ENCODE peak calls at places on chromosomes 13 and 19, in ten cellular contexts. One of them, this sample, is unnamed.

GRCh38 chr13:72798817-72799216 is 16.9 kb downstream of the PIBF1 start:
- DNase-seq in CD8-positive, alpha-beta T cell: no peak
- DNase-seq in progenitor cell of endocrine pancreas: no peak
- DNase-seq in T follicular helper cell: no peak
- DNase-seq in OCI-LY7: no peak
- DNase-seq in COR-L47: no peak
- DNase-seq in K562: no peak
- DNase-seq in body of pancreas: no peak
- DNase-seq in A673: no peak
- DNase-seq in DMS153: no peak
- DNase-seq in this sample: no peak

GRCh38 chr13:46687810-46688209 is 109.2 kb downstream of the ESD start:
- DNase-seq in K562: no peak
- DNase-seq in body of pancreas: peak
- DNase-seq in OCI-LY7: no peak
- DNase-seq in T follicular helper cell: no peak
- DNase-seq in DMS153: peak
- DNase-seq in COR-L47: peak
- DNase-seq in progenitor cell of endocrine pancreas: no peak
- DNase-seq in A673: peak
- DNase-seq in CD8-positive, alpha-beta T cell: no peak
- DNase-seq in this sample: no peak

GRCh38 chr13:51773515-51773914 is 30.4 kb downstream of the DHRS12 start:
- DNase-seq in CD8-positive, alpha-beta T cell: no peak
- DNase-seq in DMS153: no peak
- DNase-seq in K562: no peak
- DNase-seq in A673: no peak
- DNase-seq in OCI-LY7: no peak
- DNase-seq in COR-L47: no peak
- DNase-seq in progenitor cell of endocrine pancreas: no peak
- DNase-seq in T follicular helper cell: no peak
- DNase-seq in body of pancreas: no peak
- DNase-seq in this sample: no peak

GRCh38 chr19:37078717-37079032 is 442 bp downstream of the ZNF420 start:
- DNase-seq in COR-L47: no peak
- DNase-seq in CD8-positive, alpha-beta T cell: no peak
- DNase-seq in A673: no peak
- DNase-seq in progenitor cell of endocrine pancreas: no peak
- DNase-seq in K562: no peak
- DNase-seq in body of pancreas: no peak
- DNase-seq in DMS153: no peak
- DNase-seq in OCI-LY7: no peak
- DNase-seq in T follicular helper cell: no peak
- DNase-seq in this sample: no peak

GRCh38 chr19:18013621-18014111 is 5.7 kb downstream of the ARRDC2 start:
- DNase-seq in body of pancreas: no peak
- DNase-seq in T follicular helper cell: no peak
- DNase-seq in COR-L47: no peak
- DNase-seq in DMS153: no peak
- DNase-seq in A673: no peak
- DNase-seq in CD8-positive, alpha-beta T cell: no peak
- DNase-seq in K562: peak
- DNase-seq in progenitor cell of endocrine pancreas: no peak
- DNase-seq in OCI-LY7: no peak
- DNase-seq in this sample: no peak

GRCh38 chr19:19662866-19663291 is 597 bp downstream of the ATP13A1 start:
- DNase-seq in COR-L47: no peak
- DNase-seq in progenitor cell of endocrine pancreas: no peak
- DNase-seq in K562: no peak
- DNase-seq in CD8-positive, alpha-beta T cell: no peak
- DNase-seq in DMS153: no peak
- DNase-seq in OCI-LY7: no peak
- DNase-seq in T follicular helper cell: no peak
- DNase-seq in body of pancreas: no peak
- DNase-seq in A673: no peak
- DNase-seq in this sample: no peak

GRCh38 chr19:37999309-38000213 is 92.6 kb downstream of the SIPA1L3 start:
- DNase-seq in CD8-positive, alpha-beta T cell: no peak
- DNase-seq in K562: no peak
- DNase-seq in DMS153: no peak
- DNase-seq in COR-L47: no peak
- DNase-seq in OCI-LY7: no peak
- DNase-seq in progenitor cell of endocrine pancreas: no peak
- DNase-seq in A673: no peak
- DNase-seq in body of pancreas: no peak
- DNase-seq in T follicular helper cell: no peak
- DNase-seq in this sample: no peak

GRCh38 chr19:55247621-55248099 is 11.2 kb downstream of the PPP6R1 start:
- DNase-seq in DMS153: peak
- DNase-seq in progenitor cell of endocrine pancreas: no peak
- DNase-seq in A673: no peak
- DNase-seq in OCI-LY7: no peak
- DNase-seq in body of pancreas: no peak
- DNase-seq in COR-L47: no peak
- DNase-seq in T follicular helper cell: no peak
- DNase-seq in CD8-positive, alpha-beta T cell: no peak
- DNase-seq in K562: no peak
- DNase-seq in this sample: no peak

GRCh38 chr19:13104848-13105646 is 2.4 kb upstream of the LYL1 start:
- DNase-seq in CD8-positive, alpha-beta T cell: peak
- DNase-seq in progenitor cell of endocrine pancreas: no peak
- DNase-seq in A673: no peak
- DNase-seq in DMS153: no peak
- DNase-seq in K562: no peak
- DNase-seq in OCI-LY7: peak
- DNase-seq in COR-L47: no peak
- DNase-seq in T follicular helper cell: no peak
- DNase-seq in body of pancreas: no peak
- DNase-seq in this sample: no peak

GRCh38 chr19:46428278-46429141 is at the start of gene PNMA8C:
- DNase-seq in A673: no peak
- DNase-seq in COR-L47: peak
- DNase-seq in body of pancreas: peak
- DNase-seq in progenitor cell of endocrine pancreas: peak
- DNase-seq in DMS153: peak
- DNase-seq in OCI-LY7: peak
- DNase-seq in CD8-positive, alpha-beta T cell: peak
- DNase-seq in T follicular helper cell: no peak
- DNase-seq in K562: peak
- DNase-seq in this sample: peak

GRCh38 chr13:26811636-26812035 is 51.0 kb upstream of the GPR12 start:
- DNase-seq in A673: no peak
- DNase-seq in T follicular helper cell: no peak
- DNase-seq in body of pancreas: no peak
- DNase-seq in OCI-LY7: no peak
- DNase-seq in progenitor cell of endocrine pancreas: no peak
- DNase-seq in CD8-positive, alpha-beta T cell: no peak
- DNase-seq in DMS153: no peak
- DNase-seq in K562: no peak
- DNase-seq in COR-L47: no peak
- DNase-seq in this sample: no peak

GRCh38 chr13:113064534-113065405 is 40.8 kb upstream of the F7 start:
- DNase-seq in OCI-LY7: no peak
- DNase-seq in progenitor cell of endocrine pancreas: no peak
- DNase-seq in T follicular helper cell: no peak
- DNase-seq in CD8-positive, alpha-beta T cell: no peak
- DNase-seq in K562: peak
- DNase-seq in COR-L47: no peak
- DNase-seq in A673: peak
- DNase-seq in DMS153: no peak
- DNase-seq in body of pancreas: no peak
- DNase-seq in this sample: no peak

GRCh38 chr13:84668637-84669036 is 786.4 kb upstream of the SLITRK1 start:
- DNase-seq in OCI-LY7: no peak
- DNase-seq in CD8-positive, alpha-beta T cell: no peak
- DNase-seq in body of pancreas: no peak
- DNase-seq in DMS153: no peak
- DNase-seq in progenitor cell of endocrine pancreas: no peak
- DNase-seq in COR-L47: peak
- DNase-seq in T follicular helper cell: no peak
- DNase-seq in A673: no peak
- DNase-seq in K562: no peak
- DNase-seq in this sample: no peak

GRCh38 chr19:38793186-38793585 is 4.2 kb downstream of the LGALS7B start:
- DNase-seq in COR-L47: no peak
- DNase-seq in OCI-LY7: no peak
- DNase-seq in A673: peak
- DNase-seq in T follicular helper cell: no peak
- DNase-seq in DMS153: no peak
- DNase-seq in progenitor cell of endocrine pancreas: no peak
- DNase-seq in CD8-positive, alpha-beta T cell: no peak
- DNase-seq in K562: no peak
- DNase-seq in body of pancreas: no peak
- DNase-seq in this sample: no peak

GRCh38 chr13:102359264-102359663 is 42.6 kb downstream of the FGF14 start:
- DNase-seq in OCI-LY7: no peak
- DNase-seq in CD8-positive, alpha-beta T cell: no peak
- DNase-seq in progenitor cell of endocrine pancreas: no peak
- DNase-seq in COR-L47: no peak
- DNase-seq in A673: no peak
- DNase-seq in T follicular helper cell: no peak
- DNase-seq in body of pancreas: no peak
- DNase-seq in K562: no peak
- DNase-seq in DMS153: no peak
- DNase-seq in this sample: no peak

GRCh38 chr19:9727644-9728043 is 40.9 kb downstream of the ZNF846 start:
- DNase-seq in OCI-LY7: no peak
- DNase-seq in body of pancreas: no peak
- DNase-seq in progenitor cell of endocrine pancreas: no peak
- DNase-seq in A673: peak
- DNase-seq in DMS153: no peak
- DNase-seq in T follicular helper cell: no peak
- DNase-seq in CD8-positive, alpha-beta T cell: no peak
- DNase-seq in COR-L47: no peak
- DNase-seq in K562: no peak
- DNase-seq in this sample: no peak

GRCh38 chr13:28451482-28452217 is 43.3 kb downstream of the FLT1 start:
- DNase-seq in body of pancreas: no peak
- DNase-seq in CD8-positive, alpha-beta T cell: no peak
- DNase-seq in A673: no peak
- DNase-seq in COR-L47: no peak
- DNase-seq in progenitor cell of endocrine pancreas: no peak
- DNase-seq in K562: peak
- DNase-seq in T follicular helper cell: no peak
- DNase-seq in OCI-LY7: no peak
- DNase-seq in DMS153: no peak
- DNase-seq in this sample: no peak

GRCh38 chr19:38277549-38277948 is 13.2 kb downstream of the SPINT2 start:
- DNase-seq in COR-L47: no peak
- DNase-seq in body of pancreas: no peak
- DNase-seq in progenitor cell of endocrine pancreas: no peak
- DNase-seq in K562: no peak
- DNase-seq in CD8-positive, alpha-beta T cell: no peak
- DNase-seq in A673: no peak
- DNase-seq in T follicular helper cell: no peak
- DNase-seq in OCI-LY7: no peak
- DNase-seq in DMS153: no peak
- DNase-seq in this sample: no peak

GRCh38 chr13:113645329-113645728 is 12.7 kb downstream of the ATP4B start:
- DNase-seq in T follicular helper cell: no peak
- DNase-seq in DMS153: no peak
- DNase-seq in progenitor cell of endocrine pancreas: no peak
- DNase-seq in body of pancreas: peak
- DNase-seq in CD8-positive, alpha-beta T cell: no peak
- DNase-seq in COR-L47: no peak
- DNase-seq in K562: no peak
- DNase-seq in OCI-LY7: no peak
- DNase-seq in A673: no peak
- DNase-seq in this sample: no peak

GRCh38 chr19:47253467-47253881 is 2.9 kb upstream of the CCDC9 start:
- DNase-seq in CD8-positive, alpha-beta T cell: no peak
- DNase-seq in A673: peak
- DNase-seq in K562: no peak
- DNase-seq in DMS153: no peak
- DNase-seq in OCI-LY7: no peak
- DNase-seq in progenitor cell of endocrine pancreas: no peak
- DNase-seq in T follicular helper cell: no peak
- DNase-seq in body of pancreas: no peak
- DNase-seq in COR-L47: no peak
- DNase-seq in this sample: no peak

This sample was measured in T-helper 22 cell.